ENCODE peak calls at places on chromosomes 16 and 17, in nine cellular contexts. F, U, R, H, E, V, P, W and O are unnamed samples. For H3K4me1, the result is how much of the 10 kb centered on the place peaks cover.

GRCh38 chr16:11090947-11091785 is 146.8 kb downstream of the CLEC16A start:
- DNase-seq in F (no peak), U (no peak), R (no peak), H (no peak), E (no peak), V (no peak), P (no peak), W (no peak), O (no peak)

GRCh38 chr17:77770331-77771105 is 188.0 kb upstream of the TNRC6C start:
- DNase-seq in F (no peak), U (no peak), R (no peak), H (no peak), E (no peak), V (no peak), P (no peak), W (no peak), O (no peak)

GRCh38 chr16:84703671-84704070 is 3.9 kb downstream of the USP10 start:
- DNase-seq in F (no peak), U (no peak), R (no peak), H (no peak), E (no peak), V (no peak), P (no peak), W (no peak), O (no peak)

GRCh38 chr17:5635949-5636348 is 51.6 kb upstream of the NLRP1 start:
- DNase-seq in F (no peak), U (no peak), R (no peak), H (no peak), E (no peak), V (no peak), P (no peak), W (no peak), O (no peak)

GRCh38 chr16:11050954-11051353 is 106.6 kb downstream of the CLEC16A start:
- DNase-seq in F (peak), U (no peak), R (no peak), H (no peak), E (no peak), V (no peak), P (no peak), W (no peak), O (no peak)

GRCh38 chr17:5283531-5284315 is 1.6 kb downstream of the RABEP1 start:
- DNase-seq in F (no peak), U (no peak), R (peak), H (no peak), E (no peak), V (no peak), P (no peak), W (no peak), O (peak)

GRCh38 chr16:31873556-31874353 is at the start of gene ZNF267:
- DNase-seq in F (peak), U (peak), R (peak), H (peak), E (peak), V (peak), P (peak), W (peak), O (peak)

GRCh38 chr17:61235821-61236197 is 163.8 kb upstream of the TBX2 start:
- DNase-seq in F (no peak), U (no peak), R (no peak), H (no peak), E (no peak), V (no peak), P (no peak), W (no peak), O (peak)

GRCh38 chr16:73032548-73033270 is 15.2 kb downstream of the ZFHX3 start:
- DNase-seq in F (peak), U (no peak), R (no peak), H (no peak), E (no peak), V (no peak), P (no peak), W (no peak), O (peak)

GRCh38 chr16:17666293-17666692 is 195.5 kb upstream of the XYLT1 start:
- DNase-seq in F (no peak), U (no peak), R (no peak), H (no peak), E (no peak), V (no peak), P (no peak), W (no peak), O (no peak)

GRCh38 chr16:49505556-49505955 is 132.0 kb downstream of the C16orf78 start:
- DNase-seq in F (no peak), U (no peak), R (no peak), H (no peak), E (no peak), V (no peak), P (no peak), W (no peak), O (no peak)

GRCh38 chr16:85522842-85523601 is 90.1 kb upstream of the GSE1 start:
- DNase-seq in F (no peak), U (peak), R (peak), H (peak), E (no peak), V (no peak), P (peak), W (no peak), O (no peak)

GRCh38 chr17:52170963-52171572 is 12.6 kb upstream of the CA10 start:
- DNase-seq in F (peak), U (no peak), R (peak), H (no peak), E (no peak), V (no peak), P (peak), W (no peak), O (peak)
- H3K27ac ChIP-seq in F (no peak), U (no peak), R (no peak), H (no peak), E (no peak), V (no peak), P (no peak), W (no peak), O (no peak)

GRCh38 chr16:3623642-3624041 is 12.2 kb upstream of the SLX4 start:
- DNase-seq in F (no peak), U (no peak), R (no peak), H (no peak), E (no peak), V (no peak), P (no peak), W (no peak), O (no peak)
- H3K4me1 ChIP-seq in F (under half), U (under half), R (under half), H (under half), E (under half), V (under half), P (under half), W (under half), O (under half)

GRCh38 chr17:7851438-7852261 is 3.2 kb upstream of the TMEM88 start:
- DNase-seq in F (peak), U (peak), R (peak), H (peak), E (peak), V (no peak), P (peak), W (peak), O (peak)

GRCh38 chr17:7853693-7854043 is 1.2 kb upstream of the TMEM88 start:
- DNase-seq in F (peak), U (peak), R (no peak), H (no peak), E (no peak), V (no peak), P (no peak), W (peak), O (no peak)

GRCh38 chr17:7850970-7851437 is 3.9 kb upstream of the TMEM88 start:
- DNase-seq in F (no peak), U (peak), R (no peak), H (peak), E (no peak), V (no peak), P (no peak), W (peak), O (no peak)

GRCh38 chr17:7852919-7853692 is 1.8 kb upstream of the TMEM88 start:
- DNase-seq in F (peak), U (peak), R (no peak), H (no peak), E (no peak), V (no peak), P (no peak), W (peak), O (no peak)

DNA sequence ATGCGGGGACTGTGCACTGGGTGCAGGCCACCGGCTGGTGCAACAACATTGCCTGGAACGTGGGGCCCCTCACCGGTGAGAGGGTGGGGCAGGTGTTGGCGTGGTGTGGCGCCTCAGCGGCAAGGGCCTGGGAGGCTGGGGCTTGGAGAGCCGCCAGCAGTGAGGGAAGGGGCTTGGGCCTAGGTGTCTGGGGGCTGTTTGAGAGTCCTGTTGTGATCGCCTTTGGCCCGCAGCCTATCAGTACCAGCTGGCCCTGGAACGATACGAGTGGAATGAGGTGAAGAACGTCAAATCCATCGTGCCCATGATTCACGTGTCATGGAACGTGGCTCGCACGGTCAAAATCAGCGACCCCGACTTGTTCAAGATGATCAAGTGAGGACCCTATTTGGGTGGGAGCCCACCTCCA is 2.6 kb upstream of the TMEM88 start:
- DNase-seq in F (no peak), U (peak), R (no peak), H (no peak), E (no peak), V (no peak), P (no peak), W (no peak), O (no peak)
- H3K27ac ChIP-seq in F (no peak), U (peak), R (no peak), H (no peak), E (no peak), V (no peak), P (peak), W (peak), O (no peak)

GRCh38 chr16:24980077-24980793 is 34.9 kb downstream of the ARHGAP17 start:
- DNase-seq in F (no peak), U (no peak), R (no peak), H (no peak), E (no peak), V (no peak), P (no peak), W (no peak), O (no peak)
- H3K4me1 ChIP-seq in F (under half), U (under half), R (under half), H (under half), E (under half), V (under half), P (half or more), W (under half), O (under half)

DNA sequence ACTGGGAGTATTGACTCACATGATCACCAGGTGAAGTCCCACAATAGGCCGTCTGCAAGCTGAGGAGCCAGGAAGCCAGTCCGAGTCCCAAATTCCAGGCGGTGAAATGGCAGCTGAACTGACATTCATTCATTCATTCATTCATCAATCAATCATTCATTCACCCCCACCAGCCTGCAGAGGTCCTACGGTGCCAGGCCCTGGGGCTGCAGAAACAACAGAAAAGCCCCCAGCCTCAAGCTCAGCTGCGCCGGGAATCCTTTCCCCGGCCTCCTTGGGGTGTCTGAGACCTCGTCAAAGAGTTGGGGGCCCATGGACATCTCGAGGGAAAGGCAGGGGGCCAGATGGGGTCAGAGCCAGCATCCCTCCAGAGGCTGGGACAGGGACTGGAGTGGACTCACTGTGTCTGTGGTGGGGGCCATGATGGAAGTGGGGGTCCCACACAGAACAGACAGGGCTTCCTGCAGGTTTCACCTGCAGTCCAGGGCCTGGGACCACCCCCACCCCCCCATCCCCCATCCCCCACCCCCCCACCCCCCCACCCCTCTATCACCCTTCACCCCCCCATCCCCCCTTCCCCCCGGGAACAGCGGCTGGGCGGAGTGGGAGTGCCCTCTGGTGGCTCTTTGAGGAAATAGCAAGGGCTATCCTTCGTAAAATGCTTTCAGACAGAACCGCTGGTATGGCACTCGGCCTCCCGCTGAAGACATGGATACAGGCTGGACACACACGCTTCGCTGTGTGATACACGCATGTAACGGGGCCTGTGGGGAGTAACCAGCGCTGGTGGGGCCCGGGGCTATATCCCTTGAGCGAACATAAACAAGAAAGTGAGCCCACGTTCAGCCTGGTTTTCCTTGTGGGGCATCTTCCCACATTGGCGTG is 8.5 kb upstream of the ZC3H18 start:
- DNase-seq in F (peak), U (peak), R (peak), H (peak), E (peak), V (no peak), P (peak), W (peak), O (peak)
- H3K27ac ChIP-seq in F (no peak), U (no peak), R (no peak), H (no peak), E (no peak), V (no peak), P (no peak), W (no peak), O (no peak)

GRCh38 chr16:70701998-70702397 is 16.1 kb upstream of the MTSS2 start:
- DNase-seq in F (no peak), U (no peak), R (no peak), H (no peak), E (no peak), V (no peak), P (no peak), W (no peak), O (no peak)

GRCh38 chr16:70703835-70704381 is 18.1 kb upstream of the MTSS2 start:
- DNase-seq in F (no peak), U (no peak), R (no peak), H (no peak), E (no peak), V (no peak), P (no peak), W (no peak), O (no peak)

GRCh38 chr16:70702624-70703023 is 16.8 kb upstream of the MTSS2 start:
- DNase-seq in F (no peak), U (no peak), R (no peak), H (no peak), E (no peak), V (no peak), P (no peak), W (no peak), O (no peak)

GRCh38 chr16:70704586-70704985 is 18.7 kb upstream of the MTSS2 start:
- DNase-seq in F (no peak), U (no peak), R (peak), H (no peak), E (no peak), V (no peak), P (no peak), W (no peak), O (no peak)

DNA sequence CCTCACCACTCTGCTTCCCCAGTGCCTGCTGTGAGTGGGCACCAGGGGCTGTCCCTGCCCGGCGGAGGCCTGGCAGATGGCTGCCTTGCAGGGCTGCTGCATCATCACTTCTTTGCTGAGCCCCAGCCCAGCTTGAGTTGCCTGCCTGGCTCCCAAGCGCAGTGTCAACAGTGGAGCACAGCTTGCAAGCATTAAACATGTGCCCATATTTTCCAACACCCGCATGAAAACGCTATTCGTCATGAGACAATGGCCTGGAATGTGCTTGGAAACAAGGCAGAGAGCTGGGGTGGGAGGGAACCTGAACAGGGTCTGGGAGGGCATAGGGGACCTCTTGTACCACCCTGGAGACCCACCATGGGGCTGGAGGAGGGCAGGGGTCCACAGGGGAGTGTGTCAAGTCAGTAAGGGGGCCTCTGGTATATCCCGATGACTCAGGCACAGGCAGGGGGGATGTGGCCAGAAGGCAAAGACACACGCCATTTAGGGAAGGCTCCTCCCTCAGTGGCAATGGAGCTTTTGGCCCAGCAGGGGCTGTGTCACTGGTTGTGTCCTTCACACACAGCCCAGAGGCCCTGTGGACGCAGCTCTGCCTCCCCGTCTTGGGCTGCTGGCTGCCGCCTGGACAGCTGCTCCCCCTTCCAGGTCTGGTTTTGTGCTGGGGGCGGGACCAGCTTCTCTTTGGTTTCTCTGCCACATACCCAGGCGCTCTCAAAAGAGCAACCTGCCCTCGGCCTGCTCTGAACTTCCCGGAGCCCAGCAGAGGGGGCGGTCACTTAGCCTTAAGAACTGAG is 17.4 kb upstream of the MTSS2 start:
- DNase-seq in F (peak), U (peak), R (no peak), H (no peak), E (no peak), V (no peak), P (no peak), W (no peak), O (peak)
- H3K4me1 ChIP-seq in F (under half), U (under half), R (under half), H (under half), E (under half), V (half or more), P (half or more), W (under half), O (under half)

GRCh38 chr17:21194688-21195087 is 19.3 kb downstream of the TMEM11 start:
- DNase-seq in F (no peak), U (peak), R (no peak), H (no peak), E (no peak), V (no peak), P (no peak), W (no peak), O (peak)

GRCh38 chr17:21191698-21192097 is 22.3 kb downstream of the TMEM11 start:
- DNase-seq in F (no peak), U (no peak), R (no peak), H (no peak), E (no peak), V (no peak), P (no peak), W (no peak), O (no peak)

GRCh38 chr17:21193031-21193430 is 20.9 kb downstream of the TMEM11 start:
- DNase-seq in F (no peak), U (no peak), R (no peak), H (no peak), E (no peak), V (no peak), P (no peak), W (no peak), O (no peak)

GRCh38 chr17:21196126-21196525 is 17.8 kb downstream of the TMEM11 start:
- DNase-seq in F (no peak), U (no peak), R (no peak), H (no peak), E (no peak), V (no peak), P (no peak), W (no peak), O (no peak)

DNA sequence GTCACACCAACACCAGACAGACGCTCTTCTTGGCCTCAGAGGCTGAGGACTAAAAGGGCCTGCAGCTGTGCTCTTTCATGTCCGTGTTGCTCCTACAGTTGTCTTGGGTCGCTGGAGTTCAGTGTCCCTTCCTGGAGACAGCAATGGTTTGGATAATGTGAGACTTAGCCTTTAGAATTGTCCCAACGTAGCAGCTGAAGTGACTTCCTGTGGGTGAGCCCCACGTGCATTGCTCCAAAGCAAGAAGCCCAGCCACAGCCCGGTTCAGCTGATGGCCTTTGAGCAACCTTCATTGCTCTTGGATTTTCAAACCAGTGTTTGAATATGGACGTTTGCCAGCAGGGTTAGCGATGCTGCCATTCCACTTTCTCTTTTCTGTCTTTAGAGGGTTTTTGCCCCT is 19.8 kb downstream of the TMEM11 start:
- DNase-seq in F (no peak), U (no peak), R (peak), H (no peak), E (no peak), V (no peak), P (no peak), W (no peak), O (no peak)
- H3K27ac ChIP-seq in F (peak), U (peak), R (no peak), H (no peak), E (no peak), V (no peak), P (peak), W (no peak), O (peak)